ENCODE peak calls at places on chromosomes 4 and X, in five cellular contexts. One of them, this sample, is unnamed.

GRCh38 chr4:183098080-183098722 is 856 bp upstream of the WWC2 start:
- DNase-seq in stimulated activated CD8-positive, alpha-beta memory T cell treated with anti-CD3 and anti-CD28 coated beads, Interleukin-15, amount 100 ng/mL, for 1 hour: no peak
- DNase-seq in brain microvascular endothelial cell: peak; percentile 29
- DNase-seq in Caki2: no peak
- DNase-seq in NCI-H187 treated with DMSO at 0.1 percent for 48 hours: no peak
- DNase-seq in this sample: no peak

GRCh38 chr4:127141857-127142256 is 490.9 kb upstream of the INTU start:
- DNase-seq in NCI-H187 treated with DMSO at 0.1 percent for 48 hours: no peak
- DNase-seq in stimulated activated CD8-positive, alpha-beta memory T cell treated with anti-CD3 and anti-CD28 coated beads, Interleukin-15, amount 100 ng/mL, for 1 hour: no peak
- DNase-seq in Caki2: no peak
- DNase-seq in brain microvascular endothelial cell: no peak
- DNase-seq in this sample: no peak

GRCh38 chrX:118088084-118088483 is 28.5 kb downstream of the KLHL13 start:
- DNase-seq in brain microvascular endothelial cell: no peak
- DNase-seq in NCI-H187 treated with DMSO at 0.1 percent for 48 hours: no peak
- DNase-seq in Caki2: no peak
- DNase-seq in stimulated activated CD8-positive, alpha-beta memory T cell treated with anti-CD3 and anti-CD28 coated beads, Interleukin-15, amount 100 ng/mL, for 1 hour: no peak
- DNase-seq in this sample: no peak

GRCh38 chr4:151575646-151576045 is 166.7 kb downstream of the FHIP1A start:
- DNase-seq in NCI-H187 treated with DMSO at 0.1 percent for 48 hours: no peak
- DNase-seq in brain microvascular endothelial cell: no peak
- DNase-seq in Caki2: no peak
- DNase-seq in stimulated activated CD8-positive, alpha-beta memory T cell treated with anti-CD3 and anti-CD28 coated beads, Interleukin-15, amount 100 ng/mL, for 1 hour: no peak
- DNase-seq in this sample: no peak

GRCh38 chr4:138576684-138577083 is 334.5 kb upstream of the SLC7A11 start:
- DNase-seq in stimulated activated CD8-positive, alpha-beta memory T cell treated with anti-CD3 and anti-CD28 coated beads, Interleukin-15, amount 100 ng/mL, for 1 hour: no peak
- DNase-seq in Caki2: peak; percentile 14
- DNase-seq in NCI-H187 treated with DMSO at 0.1 percent for 48 hours: no peak
- DNase-seq in brain microvascular endothelial cell: peak; percentile 41
- DNase-seq in this sample: no peak

GRCh38 chr4:113872426-113873260 is 106.8 kb downstream of the ARSJ start:
- DNase-seq in brain microvascular endothelial cell: no peak
- DNase-seq in Caki2: peak; percentile 37
- DNase-seq in NCI-H187 treated with DMSO at 0.1 percent for 48 hours: no peak
- DNase-seq in stimulated activated CD8-positive, alpha-beta memory T cell treated with anti-CD3 and anti-CD28 coated beads, Interleukin-15, amount 100 ng/mL, for 1 hour: no peak
- DNase-seq in this sample: no peak

GRCh38 chr4:103046416-103047290 is 27.1 kb upstream of the SLC9B1 start:
- DNase-seq in brain microvascular endothelial cell: peak; percentile 14
- DNase-seq in Caki2: peak; percentile 18
- DNase-seq in NCI-H187 treated with DMSO at 0.1 percent for 48 hours: no peak
- DNase-seq in stimulated activated CD8-positive, alpha-beta memory T cell treated with anti-CD3 and anti-CD28 coated beads, Interleukin-15, amount 100 ng/mL, for 1 hour: peak; percentile 1
- DNase-seq in this sample: peak; percentile 44

GRCh38 chr4:73067971-73068394 is 1.5 kb downstream of the COX18 start:
- DNase-seq in brain microvascular endothelial cell: no peak
- DNase-seq in stimulated activated CD8-positive, alpha-beta memory T cell treated with anti-CD3 and anti-CD28 coated beads, Interleukin-15, amount 100 ng/mL, for 1 hour: no peak
- DNase-seq in Caki2: peak; percentile 2
- DNase-seq in NCI-H187 treated with DMSO at 0.1 percent for 48 hours: no peak
- DNase-seq in this sample: peak; percentile 9

GRCh38 chrX:75273483-75273882 is 402 bp upstream of the UPRT start:
- DNase-seq in brain microvascular endothelial cell: peak; percentile 1
- DNase-seq in stimulated activated CD8-positive, alpha-beta memory T cell treated with anti-CD3 and anti-CD28 coated beads, Interleukin-15, amount 100 ng/mL, for 1 hour: no peak
- DNase-seq in Caki2: no peak
- DNase-seq in NCI-H187 treated with DMSO at 0.1 percent for 48 hours: no peak
- DNase-seq in this sample: no peak

GRCh38 chrX:141989802-141990201 is 86.1 kb downstream of the MAGEC1 start:
- DNase-seq in brain microvascular endothelial cell: no peak
- DNase-seq in stimulated activated CD8-positive, alpha-beta memory T cell treated with anti-CD3 and anti-CD28 coated beads, Interleukin-15, amount 100 ng/mL, for 1 hour: no peak
- DNase-seq in NCI-H187 treated with DMSO at 0.1 percent for 48 hours: no peak
- DNase-seq in Caki2: no peak
- DNase-seq in this sample: no peak

GRCh38 chr4:16677545-16677944 is 220.9 kb downstream of the LDB2 start:
- DNase-seq in NCI-H187 treated with DMSO at 0.1 percent for 48 hours: no peak
- DNase-seq in stimulated activated CD8-positive, alpha-beta memory T cell treated with anti-CD3 and anti-CD28 coated beads, Interleukin-15, amount 100 ng/mL, for 1 hour: no peak
- DNase-seq in brain microvascular endothelial cell: no peak
- DNase-seq in Caki2: no peak
- DNase-seq in this sample: no peak

GRCh38 chr4:120801171-120801758 is 121.3 kb downstream of the PRDM5 start:
- DNase-seq in brain microvascular endothelial cell: peak; percentile 32
- DNase-seq in Caki2: no peak
- DNase-seq in stimulated activated CD8-positive, alpha-beta memory T cell treated with anti-CD3 and anti-CD28 coated beads, Interleukin-15, amount 100 ng/mL, for 1 hour: no peak
- DNase-seq in NCI-H187 treated with DMSO at 0.1 percent for 48 hours: no peak
- DNase-seq in this sample: no peak

GRCh38 chrX:19133784-19134183 is 11.5 kb upstream of the ADGRG2 start:
- DNase-seq in stimulated activated CD8-positive, alpha-beta memory T cell treated with anti-CD3 and anti-CD28 coated beads, Interleukin-15, amount 100 ng/mL, for 1 hour: no peak
- DNase-seq in NCI-H187 treated with DMSO at 0.1 percent for 48 hours: no peak
- DNase-seq in Caki2: no peak
- DNase-seq in brain microvascular endothelial cell: no peak
- DNase-seq in this sample: no peak

GRCh38 chr4:15232725-15233597 is 194.9 kb upstream of the C1QTNF7 start:
- DNase-seq in NCI-H187 treated with DMSO at 0.1 percent for 48 hours: no peak
- DNase-seq in brain microvascular endothelial cell: peak; percentile 91
- DNase-seq in Caki2: no peak
- DNase-seq in stimulated activated CD8-positive, alpha-beta memory T cell treated with anti-CD3 and anti-CD28 coated beads, Interleukin-15, amount 100 ng/mL, for 1 hour: no peak
- DNase-seq in this sample: no peak

GRCh38 chrX:5388087-5388486 is 840.6 kb downstream of the NLGN4X start:
- DNase-seq in stimulated activated CD8-positive, alpha-beta memory T cell treated with anti-CD3 and anti-CD28 coated beads, Interleukin-15, amount 100 ng/mL, for 1 hour: no peak
- DNase-seq in brain microvascular endothelial cell: no peak
- DNase-seq in Caki2: no peak
- DNase-seq in NCI-H187 treated with DMSO at 0.1 percent for 48 hours: no peak
- DNase-seq in this sample: no peak

GRCh38 chrX:31227250-31227649 is 155.4 kb upstream of the FTHL17 start:
- DNase-seq in NCI-H187 treated with DMSO at 0.1 percent for 48 hours: no peak
- DNase-seq in stimulated activated CD8-positive, alpha-beta memory T cell treated with anti-CD3 and anti-CD28 coated beads, Interleukin-15, amount 100 ng/mL, for 1 hour: no peak
- DNase-seq in Caki2: no peak
- DNase-seq in brain microvascular endothelial cell: peak; percentile 18
- DNase-seq in this sample: no peak

GRCh38 chr4:15600176-15600575 is 55.0 kb downstream of the FBXL5 start:
- DNase-seq in NCI-H187 treated with DMSO at 0.1 percent for 48 hours: no peak
- DNase-seq in stimulated activated CD8-positive, alpha-beta memory T cell treated with anti-CD3 and anti-CD28 coated beads, Interleukin-15, amount 100 ng/mL, for 1 hour: no peak
- DNase-seq in Caki2: no peak
- DNase-seq in brain microvascular endothelial cell: no peak
- DNase-seq in this sample: no peak

GRCh38 chrX:55717521-55718497 is at the start of gene RRAGB:
- DNase-seq in NCI-H187 treated with DMSO at 0.1 percent for 48 hours: peak; percentile 59
- DNase-seq in Caki2: peak; percentile 92
- DNase-seq in stimulated activated CD8-positive, alpha-beta memory T cell treated with anti-CD3 and anti-CD28 coated beads, Interleukin-15, amount 100 ng/mL, for 1 hour: peak; percentile 79
- DNase-seq in brain microvascular endothelial cell: peak; percentile 93
- DNase-seq in this sample: peak; percentile 90

GRCh38 chrX:84363054-84363453 is 139.2 kb downstream of the HDX start:
- DNase-seq in Caki2: no peak
- DNase-seq in stimulated activated CD8-positive, alpha-beta memory T cell treated with anti-CD3 and anti-CD28 coated beads, Interleukin-15, amount 100 ng/mL, for 1 hour: no peak
- DNase-seq in brain microvascular endothelial cell: no peak
- DNase-seq in NCI-H187 treated with DMSO at 0.1 percent for 48 hours: no peak
- DNase-seq in this sample: no peak

GRCh38 chr4:142112451-142112850 is 476.1 kb downstream of the IL15 start:
- DNase-seq in NCI-H187 treated with DMSO at 0.1 percent for 48 hours: no peak
- DNase-seq in stimulated activated CD8-positive, alpha-beta memory T cell treated with anti-CD3 and anti-CD28 coated beads, Interleukin-15, amount 100 ng/mL, for 1 hour: no peak
- DNase-seq in brain microvascular endothelial cell: peak; percentile 16
- DNase-seq in Caki2: no peak
- DNase-seq in this sample: no peak

GRCh38 chr4:25950476-25951389 is 36.7 kb downstream of the SMIM20 start:
- DNase-seq in NCI-H187 treated with DMSO at 0.1 percent for 48 hours: no peak
- DNase-seq in brain microvascular endothelial cell: no peak
- DNase-seq in Caki2: no peak
- DNase-seq in stimulated activated CD8-positive, alpha-beta memory T cell treated with anti-CD3 and anti-CD28 coated beads, Interleukin-15, amount 100 ng/mL, for 1 hour: no peak
- DNase-seq in this sample: no peak

GRCh38 chrX:114162068-114162735 is 421.7 kb upstream of the HTR2C start:
- DNase-seq in stimulated activated CD8-positive, alpha-beta memory T cell treated with anti-CD3 and anti-CD28 coated beads, Interleukin-15, amount 100 ng/mL, for 1 hour: no peak
- DNase-seq in brain microvascular endothelial cell: no peak
- DNase-seq in Caki2: no peak
- DNase-seq in NCI-H187 treated with DMSO at 0.1 percent for 48 hours: no peak
- DNase-seq in this sample: no peak

GRCh38 chrX:153954618-153955450 is 10.4 kb upstream of the RENBP start:
- DNase-seq in Caki2: no peak
- DNase-seq in stimulated activated CD8-positive, alpha-beta memory T cell treated with anti-CD3 and anti-CD28 coated beads, Interleukin-15, amount 100 ng/mL, for 1 hour: no peak
- DNase-seq in brain microvascular endothelial cell: no peak
- DNase-seq in NCI-H187 treated with DMSO at 0.1 percent for 48 hours: no peak
- DNase-seq in this sample: no peak

GRCh38 chrX:118571829-118572228 is 76.2 kb downstream of the DOCK11 start:
- DNase-seq in NCI-H187 treated with DMSO at 0.1 percent for 48 hours: no peak
- DNase-seq in stimulated activated CD8-positive, alpha-beta memory T cell treated with anti-CD3 and anti-CD28 coated beads, Interleukin-15, amount 100 ng/mL, for 1 hour: no peak
- DNase-seq in brain microvascular endothelial cell: no peak
- DNase-seq in Caki2: no peak
- DNase-seq in this sample: no peak

GRCh38 chrX:43716696-43717095 is 60.6 kb downstream of the MAOA start:
- DNase-seq in brain microvascular endothelial cell: no peak
- DNase-seq in Caki2: peak; percentile 1
- DNase-seq in NCI-H187 treated with DMSO at 0.1 percent for 48 hours: no peak
- DNase-seq in stimulated activated CD8-positive, alpha-beta memory T cell treated with anti-CD3 and anti-CD28 coated beads, Interleukin-15, amount 100 ng/mL, for 1 hour: no peak
- DNase-seq in this sample: no peak

GRCh38 chr4:138507527-138507926 is 265.4 kb upstream of the SLC7A11 start:
- DNase-seq in Caki2: no peak
- DNase-seq in stimulated activated CD8-positive, alpha-beta memory T cell treated with anti-CD3 and anti-CD28 coated beads, Interleukin-15, amount 100 ng/mL, for 1 hour: no peak
- DNase-seq in NCI-H187 treated with DMSO at 0.1 percent for 48 hours: no peak
- DNase-seq in brain microvascular endothelial cell: peak; percentile 49
- DNase-seq in this sample: no peak

GRCh38 chr4:102223461-102223860 is 121.8 kb downstream of the SLC39A8 start:
- DNase-seq in brain microvascular endothelial cell: no peak
- DNase-seq in Caki2: no peak
- DNase-seq in NCI-H187 treated with DMSO at 0.1 percent for 48 hours: no peak
- DNase-seq in stimulated activated CD8-positive, alpha-beta memory T cell treated with anti-CD3 and anti-CD28 coated beads, Interleukin-15, amount 100 ng/mL, for 1 hour: no peak
- DNase-seq in this sample: no peak

GRCh38 chr4:121697626-121698025 is 846 bp upstream of the ANXA5 start:
- DNase-seq in brain microvascular endothelial cell: no peak
- DNase-seq in stimulated activated CD8-positive, alpha-beta memory T cell treated with anti-CD3 and anti-CD28 coated beads, Interleukin-15, amount 100 ng/mL, for 1 hour: no peak
- DNase-seq in Caki2: no peak
- DNase-seq in NCI-H187 treated with DMSO at 0.1 percent for 48 hours: no peak
- DNase-seq in this sample: peak; percentile 4

GRCh38 chr4:109913842-109914241 is 1.2 kb downstream of the EGF start:
- DNase-seq in Caki2: no peak
- DNase-seq in stimulated activated CD8-positive, alpha-beta memory T cell treated with anti-CD3 and anti-CD28 coated beads, Interleukin-15, amount 100 ng/mL, for 1 hour: no peak
- DNase-seq in brain microvascular endothelial cell: no peak
- DNase-seq in NCI-H187 treated with DMSO at 0.1 percent for 48 hours: no peak
- DNase-seq in this sample: no peak

GRCh38 chr4:141375855-141376254 is 155.2 kb downstream of the ZNF330 start:
- DNase-seq in stimulated activated CD8-positive, alpha-beta memory T cell treated with anti-CD3 and anti-CD28 coated beads, Interleukin-15, amount 100 ng/mL, for 1 hour: no peak
- DNase-seq in NCI-H187 treated with DMSO at 0.1 percent for 48 hours: no peak
- DNase-seq in Caki2: peak; percentile 93
- DNase-seq in brain microvascular endothelial cell: peak; percentile 57
- DNase-seq in this sample: no peak

GRCh38 chr4:27429260-27429970 is 568.8 kb downstream of the STIM2 start:
- DNase-seq in stimulated activated CD8-positive, alpha-beta memory T cell treated with anti-CD3 and anti-CD28 coated beads, Interleukin-15, amount 100 ng/mL, for 1 hour: no peak
- DNase-seq in Caki2: no peak
- DNase-seq in NCI-H187 treated with DMSO at 0.1 percent for 48 hours: no peak
- DNase-seq in brain microvascular endothelial cell: no peak
- DNase-seq in this sample: no peak

GRCh38 chrX:38192007-38192625 is 28.6 kb downstream of the SRPX start:
- DNase-seq in stimulated activated CD8-positive, alpha-beta memory T cell treated with anti-CD3 and anti-CD28 coated beads, Interleukin-15, amount 100 ng/mL, for 1 hour: no peak
- DNase-seq in brain microvascular endothelial cell: no peak
- DNase-seq in NCI-H187 treated with DMSO at 0.1 percent for 48 hours: no peak
- DNase-seq in Caki2: no peak
- DNase-seq in this sample: peak; percentile 2

GRCh38 chrX:119647552-119648420 is 41.6 kb upstream of the NKRF start:
- DNase-seq in stimulated activated CD8-positive, alpha-beta memory T cell treated with anti-CD3 and anti-CD28 coated beads, Interleukin-15, amount 100 ng/mL, for 1 hour: no peak
- DNase-seq in Caki2: no peak
- DNase-seq in brain microvascular endothelial cell: no peak
- DNase-seq in NCI-H187 treated with DMSO at 0.1 percent for 48 hours: no peak
- DNase-seq in this sample: peak; percentile 56

GRCh38 chrX:64427787-64428186 is 32.5 kb upstream of the MTMR8 start:
- DNase-seq in Caki2: no peak
- DNase-seq in NCI-H187 treated with DMSO at 0.1 percent for 48 hours: no peak
- DNase-seq in stimulated activated CD8-positive, alpha-beta memory T cell treated with anti-CD3 and anti-CD28 coated beads, Interleukin-15, amount 100 ng/mL, for 1 hour: no peak
- DNase-seq in brain microvascular endothelial cell: no peak
- DNase-seq in this sample: no peak

GRCh38 chr4:8729408-8730149 is 137.0 kb downstream of the CPZ start:
- DNase-seq in stimulated activated CD8-positive, alpha-beta memory T cell treated with anti-CD3 and anti-CD28 coated beads, Interleukin-15, amount 100 ng/mL, for 1 hour: no peak
- DNase-seq in Caki2: no peak
- DNase-seq in NCI-H187 treated with DMSO at 0.1 percent for 48 hours: no peak
- DNase-seq in brain microvascular endothelial cell: no peak
- DNase-seq in this sample: no peak